ENCODE peak calls at places on chromosome 21, in four cellular contexts. One of them, this sample, is unnamed.

GRCh38 chr21:42763578-42764442 is 110.4 kb downstream of the PDE9A start:
- DNase-seq in K562: no peak
- DNase-seq in GM12878: no peak
- DNase-seq in HCT116: no peak
- DNase-seq in this sample: no peak

GRCh38 chr21:31293986-31294385 is 50.1 kb downstream of the TIAM1 start:
- DNase-seq in GM12878: no peak
- DNase-seq in HCT116: peak
- DNase-seq in K562: no peak
- DNase-seq in this sample: peak

GRCh38 chr21:39313042-39313456 is 383 bp downstream of the BRWD1 start:
- DNase-seq in K562: peak
- DNase-seq in HCT116: no peak
- DNase-seq in GM12878: no peak
- DNase-seq in this sample: peak

GRCh38 chr21:25862596-25862995 is 127.8 kb downstream of the GABPA start:
- DNase-seq in K562: peak
- DNase-seq in GM12878: no peak
- DNase-seq in HCT116: peak
- DNase-seq in this sample: peak

GRCh38 chr21:35043549-35043948 is 5.6 kb downstream of the RUNX1 start:
- DNase-seq in K562: no peak
- DNase-seq in HCT116: no peak
- DNase-seq in GM12878: no peak
- DNase-seq in this sample: no peak

GRCh38 chr21:21436012-21436545 is 437.9 kb downstream of the NCAM2 start:
- DNase-seq in HCT116: no peak
- DNase-seq in GM12878: no peak
- DNase-seq in K562: no peak
- DNase-seq in this sample: no peak

GRCh38 chr21:21907271-21907670 is 909.1 kb downstream of the NCAM2 start:
- DNase-seq in GM12878: no peak
- DNase-seq in HCT116: no peak
- DNase-seq in K562: no peak
- DNase-seq in this sample: no peak

GRCh38 chr21:32329776-32330175 is 31.1 kb downstream of the MRAP start:
- DNase-seq in GM12878: no peak
- DNase-seq in HCT116: no peak
- DNase-seq in K562: no peak
- DNase-seq in this sample: no peak

GRCh38 chr21:39082656-39083376 is 100.4 kb downstream of the PSMG1 start:
- DNase-seq in HCT116: peak
- DNase-seq in GM12878: no peak
- DNase-seq in K562: peak
- DNase-seq in this sample: no peak

GRCh38 chr21:42601656-42602055 is 51.8 kb upstream of the PDE9A start:
- DNase-seq in K562: no peak
- DNase-seq in HCT116: no peak
- DNase-seq in GM12878: no peak
- DNase-seq in this sample: no peak

GRCh38 chr21:35850029-35850428 is 210.3 kb downstream of the SETD4 start:
- DNase-seq in HCT116: no peak
- DNase-seq in K562: no peak
- DNase-seq in GM12878: no peak
- DNase-seq in this sample: no peak

GRCh38 chr21:31630062-31630711 is 29.3 kb upstream of the SOD1 start:
- DNase-seq in K562: no peak
- DNase-seq in HCT116: peak
- DNase-seq in GM12878: no peak
- DNase-seq in this sample: no peak

GRCh38 chr21:38170705-38171682 is 85.8 kb upstream of the KCNJ15 start:
- DNase-seq in K562: no peak
- DNase-seq in GM12878: no peak
- DNase-seq in HCT116: no peak
- DNase-seq in this sample: no peak

GRCh38 chr21:21003701-21004100 is 5.5 kb downstream of the NCAM2 start:
- DNase-seq in K562: peak
- DNase-seq in GM12878: no peak
- DNase-seq in HCT116: peak
- DNase-seq in this sample: no peak

GRCh38 chr21:37207441-37208009 is 59.6 kb downstream of the VPS26C start:
- DNase-seq in K562: no peak
- DNase-seq in GM12878: peak
- DNase-seq in HCT116: peak
- DNase-seq in this sample: no peak

GRCh38 chr21:42562258-42562657 is 48.6 kb downstream of the SLC37A1 start:
- DNase-seq in HCT116: no peak
- DNase-seq in K562: no peak
- DNase-seq in GM12878: no peak
- DNase-seq in this sample: no peak

GRCh38 chr21:41478319-41479177 is 29.4 kb downstream of the TMPRSS2 start:
- DNase-seq in K562: no peak
- DNase-seq in HCT116: no peak
- DNase-seq in GM12878: no peak
- DNase-seq in this sample: no peak
- TF ChIP-seq ZNF274 in K562: no peak
- TF ChIP-seq ZNF274 in HCT116: no peak
- TF ChIP-seq ZNF274 in GM12878: no peak
- TF ChIP-seq ZNF274 in this sample: no peak

DNA sequence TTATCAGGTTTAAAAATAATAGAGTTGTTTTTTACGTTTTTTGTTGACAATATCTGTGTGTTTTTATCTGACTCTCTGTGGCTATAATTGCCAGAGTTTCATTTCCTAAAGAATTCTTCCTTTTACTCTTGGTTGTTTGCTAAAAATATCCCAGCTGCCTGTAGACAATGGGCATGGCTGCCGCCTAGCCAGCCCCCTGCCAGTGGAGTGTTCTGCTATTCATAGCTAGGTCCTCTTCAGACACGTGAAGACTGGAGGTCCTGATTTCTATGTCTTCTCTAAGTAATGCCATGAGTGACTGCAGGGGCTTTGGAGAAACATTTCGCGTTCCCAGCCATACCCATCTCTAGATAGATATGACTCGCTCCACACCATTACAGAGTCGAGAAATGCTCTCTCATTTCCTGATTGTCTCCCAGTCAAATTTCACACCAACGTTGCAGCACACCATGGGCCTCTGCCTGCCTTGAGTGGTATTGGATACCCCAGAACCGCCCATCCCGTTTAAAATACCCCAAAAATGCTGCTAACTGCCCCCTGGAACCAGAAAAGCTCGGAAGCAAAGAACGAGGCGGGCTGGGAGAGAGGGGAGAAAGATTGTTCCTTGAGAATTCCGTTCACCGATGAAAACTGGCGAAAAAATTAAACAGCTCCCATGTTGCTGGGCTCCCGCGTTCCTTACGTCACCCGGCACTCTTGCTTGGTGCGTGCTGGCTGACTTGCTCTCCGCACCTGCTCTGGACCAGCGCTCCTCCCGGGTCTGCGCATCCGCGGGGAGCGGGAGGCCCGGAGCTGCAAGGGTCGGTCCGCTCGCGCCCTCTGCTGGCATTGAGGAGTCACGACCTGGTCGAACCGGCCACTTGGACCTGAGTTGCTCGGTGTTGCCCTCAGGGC is 99.3 kb upstream of the BACE2 start:
- DNase-seq in HCT116: peak
- DNase-seq in K562: peak
- DNase-seq in GM12878: no peak
- DNase-seq in this sample: peak
- H3K4me3 ChIP-seq in HCT116: no peak
- H3K4me3 ChIP-seq in K562: no peak
- H3K4me3 ChIP-seq in GM12878: no peak
- H3K4me3 ChIP-seq in this sample: peak

DNA sequence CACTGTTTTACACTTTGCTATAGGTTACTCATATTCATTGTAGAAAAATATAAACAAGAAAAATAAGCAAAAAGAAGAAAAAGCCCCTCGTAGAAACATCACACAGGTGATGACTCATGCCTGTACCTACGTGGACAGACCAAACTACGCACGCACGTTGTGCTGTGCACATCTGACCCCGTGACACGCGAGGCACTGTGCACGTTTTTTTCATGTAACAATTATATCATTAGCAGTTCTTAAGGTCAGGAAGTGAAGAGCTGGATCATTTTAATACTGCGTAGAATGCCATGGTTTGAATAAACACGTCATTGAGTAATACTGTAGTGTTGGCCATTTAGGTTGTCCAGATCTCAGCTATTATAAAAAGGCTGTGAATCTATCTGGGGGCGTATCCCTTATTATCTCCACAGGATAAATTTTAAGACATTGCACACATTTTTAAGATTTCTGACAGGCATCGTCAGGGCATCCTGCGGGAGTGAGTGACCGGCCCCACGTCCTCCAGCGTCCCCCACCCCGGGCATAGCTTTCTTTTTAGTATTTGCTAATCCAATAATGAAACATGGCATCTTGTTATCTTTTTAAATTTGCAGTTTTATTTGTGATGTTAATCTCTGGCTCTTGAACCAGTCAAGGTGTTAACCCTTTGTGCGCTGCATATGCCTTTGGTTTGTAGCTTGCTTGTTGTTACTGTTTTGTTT is 23.4 kb upstream of the ADARB1 start:
- DNase-seq in HCT116: no peak
- DNase-seq in GM12878: no peak
- DNase-seq in K562: no peak
- DNase-seq in this sample: no peak
- TF ChIP-seq ZNF274 in HCT116: no peak
- TF ChIP-seq ZNF274 in GM12878: no peak
- TF ChIP-seq ZNF274 in K562: no peak
- TF ChIP-seq ZNF274 in this sample: no peak

GRCh38 chr21:15141236-15141970 is 76.6 kb upstream of the NRIP1 start:
- DNase-seq in K562: no peak
- DNase-seq in HCT116: no peak
- DNase-seq in GM12878: no peak
- DNase-seq in this sample: no peak
- H3K4me3 ChIP-seq in K562: no peak
- H3K4me3 ChIP-seq in HCT116: no peak
- H3K4me3 ChIP-seq in GM12878: no peak
- H3K4me3 ChIP-seq in this sample: no peak

GRCh38 chr21:46619846-46620245 is 15.0 kb upstream of the S100B start:
- DNase-seq in GM12878: no peak
- DNase-seq in HCT116: no peak
- DNase-seq in K562: no peak
- DNase-seq in this sample: no peak

GRCh38 chr21:46618738-46619369 is 14.0 kb upstream of the S100B start:
- DNase-seq in HCT116: no peak
- DNase-seq in GM12878: no peak
- DNase-seq in K562: no peak
- DNase-seq in this sample: no peak

GRCh38 chr21:46616656-46617055 is 11.8 kb upstream of the S100B start:
- DNase-seq in K562: no peak
- DNase-seq in GM12878: no peak
- DNase-seq in HCT116: no peak
- DNase-seq in this sample: no peak

GRCh38 chr21:46620846-46621245 is 14.6 kb upstream of the PRMT2 start:
- DNase-seq in GM12878: no peak
- DNase-seq in K562: no peak
- DNase-seq in HCT116: no peak
- DNase-seq in this sample: no peak

GRCh38 chr21:46617267-46618051 is 12.6 kb upstream of the S100B start:
- DNase-seq in GM12878: no peak
- DNase-seq in HCT116: no peak
- DNase-seq in K562: no peak
- DNase-seq in this sample: no peak
- TF ChIP-seq ZNF274 in GM12878: no peak
- TF ChIP-seq ZNF274 in HCT116: no peak
- TF ChIP-seq ZNF274 in K562: no peak
- TF ChIP-seq ZNF274 in this sample: no peak

This sample was measured in NT2/D1.